ENCODE peak calls at places on chromosomes 13 and 19, in eight cellular contexts. M is right lobe of liver; K is endothelial cell; I is hippocampal formation; D is SK-MEL-5; W is lower leg skin; O is stimulated activated CD4-positive, alpha-beta T cell treated with anti-CD3 and anti-CD28 coated beads, Interleukin-1b, Interleukin-23, amount 100 ng/mL, for 24 hours; H is NCI-H2029 treated with DMSO at 0.1 percent for 48 hours. U is an unnamed sample.
A peak's percentile ranks its signal among the peaks of the same experiment; 100 is the strongest.

GRCh38 chr19:47111081-47111589 is 2.4 kb downstream of the ZC3H4 start:
- DNase-seq in M (peak; percentile 66), K (no peak), I (peak; percentile 26), D (no peak), W (peak; percentile 90), O (peak; percentile 35), H (no peak), U (peak; percentile 58)

GRCh38 chr13:97855570-97855970 is 97.9 kb upstream of the IPO5 start:
- DNase-seq in M (no peak), K (peak; percentile 38), I (peak; percentile 79), D (peak; percentile 84), W (no peak), O (no peak), H (peak; percentile 34), U (no peak)

GRCh38 chr13:93416943-93417342 is 190.3 kb downstream of the GPC6 start:
- DNase-seq in M (no peak), K (no peak), I (no peak), D (no peak), W (no peak), O (no peak), H (no peak), U (no peak)

GRCh38 chr13:97307882-97308624 is 85.9 kb downstream of the MBNL2 start:
- DNase-seq in M (peak; percentile 72), K (no peak), I (peak; percentile 44), D (peak; percentile 94), W (no peak), O (no peak), H (no peak), U (no peak)

GRCh38 chr19:54674021-54674617 is 11.3 kb downstream of the LILRB4 start:
- DNase-seq in M (no peak), K (no peak), I (no peak), D (peak; percentile 59), W (no peak), O (no peak), H (peak; percentile 53), U (peak; percentile 17)

GRCh38 chr19:3497757-3498515 is 2.5 kb downstream of the DOHH start:
- DNase-seq in M (no peak), K (no peak), I (no peak), D (no peak), W (no peak), O (no peak), H (no peak), U (no peak)

GRCh38 chr19:38216785-38217746 is 7.0 kb downstream of the DPF1 start:
- DNase-seq in M (no peak), K (no peak), I (no peak), D (no peak), W (no peak), O (no peak), H (no peak), U (no peak)

GRCh38 chr19:41411682-41412265 is 14.2 kb downstream of the BCKDHA start:
- DNase-seq in M (no peak), K (no peak), I (peak; percentile 49), D (no peak), W (no peak), O (no peak), H (no peak), U (no peak)

GRCh38 chr19:6616011-6616410 is 25.1 kb upstream of the CD70 start:
- DNase-seq in M (no peak), K (no peak), I (no peak), D (no peak), W (no peak), O (no peak), H (no peak), U (no peak)

U was measured in naive B cell.